ENCODE peak calls at places on chromosomes 11 and 22, in six cellular contexts. X, M, G, T, Y and U are unnamed samples.

GRCh38 chr22:35622132-35622913 is 5.2 kb upstream of the MB start:
- DNase-seq in X (no peak), M (no peak), G (no peak), T (no peak), Y (peak), U (no peak)

GRCh38 chr11:62919476-62919875 is 1.7 kb downstream of the CHRM1 start:
- DNase-seq in X (peak), M (no peak), G (no peak), T (no peak), Y (no peak), U (no peak)

GRCh38 chr22:42716649-42717127 is 4.0 kb downstream of the A4GALT start:
- DNase-seq in X (no peak), M (no peak), G (no peak), T (no peak), Y (no peak), U (no peak)

GRCh38 chr11:58656348-58656747 is 33.9 kb downstream of the CNTF start:
- DNase-seq in X (no peak), M (no peak), G (no peak), T (no peak), Y (no peak), U (no peak)

GRCh38 chr11:130868865-130869264 is 47.4 kb downstream of the SNX19 start:
- DNase-seq in X (no peak), M (no peak), G (no peak), T (no peak), Y (no peak), U (no peak)

GRCh38 chr22:29339381-29340235 is 24.1 kb upstream of the RASL10A start:
- DNase-seq in X (peak), M (no peak), G (no peak), T (no peak), Y (no peak), U (no peak)

GRCh38 chr11:47986742-47987141 is 6.4 kb downstream of the PTPRJ start:
- DNase-seq in X (no peak), M (no peak), G (no peak), T (no peak), Y (peak), U (no peak)

GRCh38 chr22:29152381-29153138 is 53.1 kb upstream of the EMID1 start:
- DNase-seq in X (no peak), M (no peak), G (peak), T (no peak), Y (peak), U (no peak)

GRCh38 chr22:49997221-49997599 is 15.4 kb downstream of the IL17REL start:
- DNase-seq in X (peak), M (no peak), G (no peak), T (no peak), Y (peak), U (no peak)

GRCh38 chr11:45924036-45924915 is 1.8 kb downstream of the LARGE2 start:
- DNase-seq in X (peak), M (no peak), G (no peak), T (no peak), Y (peak), U (no peak)

GRCh38 chr22:35231585-35232084 is 25.7 kb upstream of the HMGXB4 start:
- DNase-seq in X (peak), M (peak), G (peak), T (peak), Y (peak), U (no peak)

GRCh38 chr11:64848779-64849599 is 4.5 kb upstream of the CDC42BPG start:
- DNase-seq in X (no peak), M (no peak), G (no peak), T (no peak), Y (peak), U (no peak)

GRCh38 chr11:110186867-110187266 is 93.7 kb downstream of the ZC3H12C start:
- DNase-seq in X (peak), M (no peak), G (no peak), T (no peak), Y (no peak), U (no peak)

GRCh38 chr11:116644948-116645305 is 127.9 kb downstream of the BUD13 start:
- DNase-seq in X (no peak), M (no peak), G (no peak), T (no peak), Y (no peak), U (no peak)

GRCh38 chr11:18790820-18791174 is 801 bp downstream of the PTPN5 start:
- DNase-seq in X (peak), M (no peak), G (no peak), T (no peak), Y (no peak), U (no peak)

GRCh38 chr11:60357771-60358170 is 20.6 kb upstream of the MS4A7 start:
- DNase-seq in X (no peak), M (no peak), G (no peak), T (no peak), Y (no peak), U (no peak)

GRCh38 chr11:69376155-69377028 is 82.4 kb downstream of the MYEOV start:
- DNase-seq in X (peak), M (no peak), G (no peak), T (no peak), Y (peak), U (no peak)

GRCh38 chr22:40855960-40856512 is 403 bp downstream of the ST13 start:
- DNase-seq in X (peak), M (no peak), G (peak), T (no peak), Y (peak), U (no peak)

GRCh38 chr11:79506734-79507344 is 66.0 kb upstream of the TENM4 start:
- DNase-seq in X (no peak), M (no peak), G (no peak), T (no peak), Y (no peak), U (no peak)

GRCh38 chr11:9210922-9211320 is 54.2 kb downstream of the DENND5A start:
- DNase-seq in X (no peak), M (no peak), G (peak), T (no peak), Y (no peak), U (no peak)

GRCh38 chr11:62142921-62143320 is 19.1 kb downstream of the INCENP start:
- DNase-seq in X (peak), M (no peak), G (no peak), T (no peak), Y (no peak), U (no peak)

GRCh38 chr22:36737776-36738175 is 34.2 kb upstream of the CACNG2 start:
- DNase-seq in X (no peak), M (no peak), G (no peak), T (no peak), Y (no peak), U (no peak)

GRCh38 chr22:24950272-24950902 is 2.1 kb upstream of the KIAA1671 start:
- DNase-seq in X (peak), M (no peak), G (peak), T (no peak), Y (no peak), U (no peak)

GRCh38 chr11:73760066-73760679 is 701 bp downstream of the RAB6A start:
- DNase-seq in X (peak), M (no peak), G (peak), T (no peak), Y (peak), U (no peak)

GRCh38 chr11:78930810-78931209 is 356.1 kb upstream of the NARS2 start:
- DNase-seq in X (no peak), M (no peak), G (no peak), T (no peak), Y (no peak), U (no peak)

GRCh38 chr11:92528051-92528450 is 303.4 kb downstream of the FAT3 start:
- DNase-seq in X (peak), M (no peak), G (peak), T (no peak), Y (no peak), U (no peak)

GRCh38 chr22:33921576-33922181 is 1.4 kb upstream of the LARGE1 start:
- DNase-seq in X (peak), M (no peak), G (peak), T (peak), Y (peak), U (no peak)

GRCh38 chr22:50445071-50445879 is 29.6 kb downstream of the SBF1 start:
- DNase-seq in X (no peak), M (peak), G (no peak), T (no peak), Y (peak), U (no peak)

GRCh38 chr11:132941024-132941646 is 591.2 kb downstream of the OPCML start:
- DNase-seq in X (no peak), M (no peak), G (peak), T (peak), Y (no peak), U (no peak)

GRCh38 chr11:112216591-112217105 is 9.6 kb upstream of the PTS start:
- DNase-seq in X (no peak), M (no peak), G (peak), T (peak), Y (no peak), U (no peak)

GRCh38 chr11:113114452-113115027 is 153.3 kb downstream of the NCAM1 start:
- DNase-seq in X (no peak), M (no peak), G (peak), T (no peak), Y (peak), U (no peak)

GRCh38 chr11:45079943-45080719 is 66.3 kb upstream of the PRDM11 start:
- DNase-seq in X (no peak), M (peak), G (no peak), T (no peak), Y (peak), U (no peak)

GRCh38 chr11:59901306-59901705 is 22.7 kb downstream of the OOSP3 start:
- DNase-seq in X (no peak), M (no peak), G (no peak), T (no peak), Y (no peak), U (no peak)

GRCh38 chr11:121800240-121800639 is 315.8 kb downstream of the BLID start:
- DNase-seq in X (peak), M (no peak), G (no peak), T (no peak), Y (no peak), U (no peak)

GRCh38 chr11:121961228-121961860 is 154.7 kb downstream of the BLID start:
- DNase-seq in X (peak), M (no peak), G (peak), T (no peak), Y (no peak), U (no peak)

GRCh38 chr11:28539239-28540025 is 431.2 kb downstream of the METTL15 start:
- DNase-seq in X (no peak), M (no peak), G (no peak), T (no peak), Y (no peak), U (no peak)

GRCh38 chr22:35205956-35206355 is 51.3 kb upstream of the HMGXB4 start:
- DNase-seq in X (no peak), M (no peak), G (peak), T (peak), Y (no peak), U (no peak)